ENCODE peak calls at places on chromosomes 7 and 10, in five cellular contexts. J, T, D, Z and P are unnamed samples.

GRCh38 chr10:11163990-11164805 is 146.5 kb downstream of the CELF2 start:
- DNase-seq in T (no peak), Z (no peak), J (peak), D (no peak), P (no peak)

GRCh38 chr7:137931823-137932222 is 70.1 kb downstream of the CREB3L2 start:
- DNase-seq in Z (no peak), T (no peak), D (no peak), J (no peak), P (no peak)

GRCh38 chr7:30869794-30870491 is 41.7 kb upstream of the AQP1 start:
- DNase-seq in Z (no peak), D (no peak), T (no peak), J (no peak), P (no peak)

GRCh38 chr7:88092676-88092999 is 127.2 kb downstream of the SRI start:
- DNase-seq in J (no peak), Z (no peak), T (no peak), D (no peak), P (no peak)

GRCh38 chr10:22042557-22043326 is 39.2 kb upstream of the DNAJC1 start:
- DNase-seq in Z (no peak), T (no peak), J (no peak), D (no peak), P (no peak)

GRCh38 chr7:88842217-88842616 is 46.7 kb upstream of the TEX47 start:
- DNase-seq in D (no peak), T (no peak), J (no peak), Z (no peak), P (no peak)

GRCh38 chr7:55415173-55415778 is 50.1 kb downstream of the LANCL2 start:
- DNase-seq in Z (peak), J (peak), T (peak), D (peak), P (peak)

GRCh38 chr10:61792921-61793320 is 108.6 kb upstream of the ARID5B start:
- DNase-seq in D (no peak), T (no peak), J (no peak), Z (no peak), P (no peak)

GRCh38 chr7:19762631-19763030 is 10.8 kb downstream of the TMEM196 start:
- DNase-seq in D (no peak), J (no peak), Z (no peak), T (no peak), P (no peak)

GRCh38 chr7:73668103-73668937 is 689 bp downstream of the VPS37D start:
- DNase-seq in D (no peak), J (no peak), T (no peak), Z (no peak), P (no peak)

GRCh38 chr10:51092402-51092801 is 18.1 kb downstream of the PRKG1 start:
- DNase-seq in T (no peak), Z (peak), D (no peak), J (no peak), P (no peak)

GRCh38 chr10:61634711-61635110 is 28.0 kb upstream of the CABCOCO1 start:
- DNase-seq in J (no peak), T (no peak), Z (no peak), D (no peak), P (no peak)

GRCh38 chr7:52749880-52750279 is 285.6 kb upstream of the POM121L12 start:
- DNase-seq in D (no peak), Z (no peak), J (no peak), T (no peak), P (no peak)

GRCh38 chr10:15141136-15142067 is 27.1 kb downstream of the NMT2 start:
- DNase-seq in D (no peak), J (peak), Z (no peak), T (no peak), P (no peak)

GRCh38 chr10:84429926-84430520 is 101.6 kb downstream of the CCSER2 start:
- DNase-seq in Z (peak), D (no peak), T (no peak), J (peak), P (no peak)

GRCh38 chr10:34776090-34776690 is 38.9 kb downstream of the PARD3 start:
- DNase-seq in Z (no peak), T (no peak), D (no peak), J (no peak), P (no peak)

GRCh38 chr7:93949468-93949867 is 27.9 kb downstream of the GNG11 start:
- DNase-seq in D (no peak), T (peak), J (no peak), Z (no peak), P (no peak)

GRCh38 chr7:130593033-130593432 is 75.5 kb downstream of the COPG2 start:
- DNase-seq in J (no peak), T (no peak), Z (no peak), D (no peak), P (no peak)

GRCh38 chr7:74002474-74003017 is 25.4 kb upstream of the ELN start:
- DNase-seq in D (no peak), Z (no peak), J (peak), T (peak), P (no peak)

GRCh38 chr7:110590415-110590814 is 500.5 kb upstream of the LRRN3 start:
- DNase-seq in Z (no peak), D (no peak), J (peak), T (no peak), P (no peak)

GRCh38 chr7:131949659-131950058 is 393.2 kb upstream of the PODXL start:
- DNase-seq in Z (no peak), J (no peak), T (no peak), D (no peak), P (no peak)

GRCh38 chr10:36636879-36637278 is 488.5 kb upstream of the ANKRD30A start:
- DNase-seq in J (no peak), Z (no peak), D (no peak), T (no peak), P (no peak)

GRCh38 chr10:132592790-132593788 is 55.5 kb downstream of the INPP5A start:
- DNase-seq in Z (no peak), J (peak), D (no peak), T (no peak), P (no peak)

GRCh38 chr10:7826971-7827370 is 8.7 kb downstream of the TAF3 start:
- DNase-seq in J (peak), D (no peak), T (no peak), Z (no peak), P (no peak)
- TF ChIP-seq CTCF in J (no peak), D (no peak), T (peak), Z (no peak), P (no peak)

DNA sequence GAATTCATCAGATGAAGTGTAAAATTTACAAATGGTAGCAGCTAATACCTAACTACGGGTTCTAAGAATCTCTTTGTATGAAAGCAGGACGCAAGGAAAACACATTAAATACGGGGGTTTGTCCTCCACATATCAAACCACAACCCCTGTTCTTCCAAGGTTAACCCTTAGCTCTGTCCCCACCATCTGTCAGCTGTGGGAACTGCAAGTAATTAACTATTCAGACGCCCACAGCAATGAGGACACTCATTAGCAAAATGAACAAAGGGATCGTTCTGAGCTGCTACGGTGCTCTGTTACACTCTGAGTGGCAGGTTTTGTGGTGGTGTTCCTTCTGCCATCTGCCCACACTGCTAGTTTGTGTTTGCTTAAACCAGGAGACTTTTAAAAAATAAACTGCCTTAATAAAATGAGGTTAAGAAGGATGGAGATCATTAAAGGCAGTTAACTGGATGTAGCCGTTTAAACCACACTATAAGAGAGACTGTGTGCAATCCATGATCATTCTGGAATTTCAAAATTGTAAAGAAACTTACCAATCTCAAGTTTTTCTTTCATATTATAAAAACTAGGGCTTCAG is 51.4 kb downstream of the C10orf67 start:
- DNase-seq in T (no peak), J (peak), Z (no peak), D (no peak), P (no peak)
- TF ChIP-seq CTCF in T (peak), J (peak), Z (no peak), D (peak), P (peak)

GRCh38 chr7:85554294-85554877 is 367.5 kb upstream of the SEMA3D start:
- DNase-seq in T (peak), D (no peak), Z (peak), J (peak), P (no peak)
- TF ChIP-seq CTCF in T (peak), D (peak), Z (peak), J (peak), P (peak)

GRCh38 chr10:1809139-1809755 is 71.9 kb upstream of the ADARB2 start:
- DNase-seq in T (no peak), Z (no peak), D (no peak), J (no peak), P (no peak)

GRCh38 chr10:1807924-1808323 is 70.6 kb upstream of the ADARB2 start:
- DNase-seq in D (no peak), Z (no peak), T (no peak), J (no peak), P (no peak)

GRCh38 chr10:1807196-1807595 is 69.9 kb upstream of the ADARB2 start:
- DNase-seq in D (no peak), Z (no peak), J (no peak), T (no peak), P (no peak)
- TF ChIP-seq CTCF in D (no peak), Z (no peak), J (no peak), T (no peak), P (no peak)

DNA sequence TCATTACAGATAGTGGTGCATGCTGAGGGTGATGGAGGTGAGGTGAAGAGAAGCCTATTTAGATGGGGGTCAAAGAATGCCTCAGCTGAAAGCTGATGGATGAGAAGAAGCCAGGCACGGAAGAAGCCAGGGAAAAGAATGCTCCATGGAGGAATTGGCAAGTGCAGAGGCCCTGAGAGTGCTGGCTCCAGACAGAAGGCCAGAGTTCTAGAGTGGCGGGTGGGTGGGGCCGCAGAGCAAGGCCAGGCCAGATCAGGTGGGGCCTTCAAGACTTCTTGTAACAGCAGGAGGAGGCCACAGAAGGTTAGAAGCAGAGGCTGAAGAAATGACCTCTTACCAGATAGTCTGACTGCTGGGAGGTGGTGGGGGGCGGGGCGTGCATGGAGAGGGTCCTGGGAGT is 7.3 kb downstream of the EEPD1 start:
- DNase-seq in Z (no peak), D (no peak), J (no peak), T (no peak), P (no peak)
- TF ChIP-seq CTCF in Z (no peak), D (no peak), J (no peak), T (no peak), P (no peak)

DNA sequence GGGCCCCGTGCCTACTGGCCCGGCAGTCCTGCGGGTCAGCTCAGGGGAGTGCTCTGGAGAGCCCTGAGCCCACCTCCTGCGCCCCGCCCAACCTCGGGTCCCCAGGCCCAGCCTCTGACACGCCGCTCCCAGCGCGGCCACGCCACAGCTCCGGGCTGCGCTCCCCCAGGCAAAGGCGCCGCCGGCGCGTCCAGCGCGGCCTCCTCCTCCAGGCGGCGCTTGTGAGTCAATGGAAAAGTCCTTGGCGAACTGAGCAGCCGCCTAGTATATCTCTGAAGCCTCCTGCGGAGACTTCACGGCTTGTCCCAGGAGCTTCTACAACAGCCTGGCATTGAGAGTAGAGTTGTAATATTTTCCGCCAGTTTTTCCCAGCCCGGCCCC is 29.5 kb upstream of the BMS1 start:
- DNase-seq in Z (peak), J (peak), T (peak), D (no peak), P (peak)
- TF ChIP-seq CTCF in Z (peak), J (peak), T (peak), D (peak), P (peak)

DNA sequence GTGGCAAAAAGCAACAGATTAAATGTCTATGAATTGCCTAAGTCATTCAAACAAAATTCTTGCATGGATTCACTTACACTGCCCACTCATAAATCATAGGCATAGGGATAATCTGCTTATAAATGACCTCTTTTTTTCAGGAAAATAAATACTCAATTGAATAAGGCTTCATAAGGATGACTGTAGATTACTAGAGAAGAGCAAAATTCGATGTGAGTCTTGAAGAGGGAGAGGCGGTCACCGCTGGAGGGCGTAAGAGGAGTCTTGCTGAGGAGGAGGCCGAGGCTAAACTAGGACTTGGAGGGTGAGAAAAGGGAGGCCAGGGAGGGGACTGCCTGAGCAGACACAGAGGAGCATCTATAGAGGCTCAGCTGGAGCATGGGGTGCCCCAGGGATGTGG is 135.4 kb upstream of the RSU1 start:
- DNase-seq in D (no peak), T (no peak), J (peak), Z (no peak), P (no peak)
- TF ChIP-seq CTCF in D (no peak), T (no peak), J (no peak), Z (no peak), P (no peak)

GRCh38 chr7:128427289-128427891 is 17.6 kb upstream of the IMPDH1 start:
- DNase-seq in Z (peak), J (peak), T (no peak), D (no peak), P (no peak)

GRCh38 chr7:128425851-128426250 is 16.1 kb upstream of the IMPDH1 start:
- DNase-seq in T (peak), J (peak), D (no peak), Z (peak), P (peak)

GRCh38 chr7:128431754-128432153 is 22.0 kb upstream of the IMPDH1 start:
- DNase-seq in Z (no peak), J (no peak), D (no peak), T (no peak), P (no peak)

GRCh38 chr7:128431221-128431620 is 21.4 kb upstream of the IMPDH1 start:
- DNase-seq in D (no peak), T (no peak), Z (no peak), J (no peak), P (no peak)

GRCh38 chr7:128430207-128430606 is 20.4 kb upstream of the IMPDH1 start:
- DNase-seq in T (no peak), Z (no peak), J (no peak), D (no peak), P (no peak)
- TF ChIP-seq CTCF in T (no peak), Z (no peak), J (no peak), D (no peak), P (no peak)

GRCh38 chr7:44131173-44132009 is 8.0 kb upstream of the POLD2 start:
- DNase-seq in T (no peak), Z (no peak), J (peak), D (no peak), P (no peak)
- TF ChIP-seq CTCF in T (peak), Z (no peak), J (no peak), D (peak), P (peak)